ENCODE peak calls at places on chromosomes 3 and 15, in four cellular contexts. One of them, this sample, is unnamed.

GRCh38 chr15:70438776-70439175 is 324.6 kb downstream of the UACA start:
- DNase-seq in GM23338: no peak
- DNase-seq in MM.1S: no peak
- DNase-seq in mammary epithelial cell: no peak
- DNase-seq in this sample: no peak

GRCh38 chr15:61186905-61187865 is 41.9 kb downstream of the RORA start:
- DNase-seq in GM23338: no peak
- DNase-seq in MM.1S: no peak
- DNase-seq in mammary epithelial cell: no peak
- DNase-seq in this sample: no peak

GRCh38 chr3:59566481-59566975 is 516.7 kb upstream of the CFAP20DC start:
- DNase-seq in GM23338: no peak
- DNase-seq in MM.1S: no peak
- DNase-seq in mammary epithelial cell: peak
- DNase-seq in this sample: no peak

GRCh38 chr3:100412897-100413590 is 11.7 kb downstream of the LNP1 start:
- DNase-seq in GM23338: no peak
- DNase-seq in MM.1S: no peak
- DNase-seq in mammary epithelial cell: no peak
- DNase-seq in this sample: no peak

GRCh38 chr3:61589856-61590255 is 28.5 kb downstream of the PTPRG start:
- DNase-seq in GM23338: no peak
- DNase-seq in MM.1S: no peak
- DNase-seq in mammary epithelial cell: peak
- DNase-seq in this sample: peak

GRCh38 chr3:178263236-178263916 is 272.9 kb upstream of the KCNMB2 start:
- DNase-seq in GM23338: no peak
- DNase-seq in MM.1S: no peak
- DNase-seq in mammary epithelial cell: no peak
- DNase-seq in this sample: no peak

GRCh38 chr3:113436794-113437193 is 4.5 kb downstream of the CFAP44 start:
- DNase-seq in GM23338: peak
- DNase-seq in MM.1S: no peak
- DNase-seq in mammary epithelial cell: peak
- DNase-seq in this sample: peak

GRCh38 chr3:3134750-3135448 is 8.2 kb downstream of the TRNT1 start:
- DNase-seq in GM23338: no peak
- DNase-seq in MM.1S: no peak
- DNase-seq in mammary epithelial cell: peak
- DNase-seq in this sample: no peak

GRCh38 chr15:68352401-68353062 is 75.0 kb downstream of the FEM1B start:
- DNase-seq in GM23338: no peak
- DNase-seq in MM.1S: no peak
- DNase-seq in mammary epithelial cell: peak
- DNase-seq in this sample: peak

GRCh38 chr3:128681277-128681829 is 30.7 kb upstream of the RPN1 start:
- DNase-seq in GM23338: no peak
- DNase-seq in MM.1S: no peak
- DNase-seq in mammary epithelial cell: no peak
- DNase-seq in this sample: no peak

GRCh38 chr3:116815831-116816588 is 106.4 kb downstream of the TUSC7 start:
- DNase-seq in GM23338: no peak
- DNase-seq in MM.1S: no peak
- DNase-seq in mammary epithelial cell: no peak
- DNase-seq in this sample: no peak

GRCh38 chr3:95272791-95273190 is 1209.9 kb downstream of the NSUN3 start:
- DNase-seq in GM23338: no peak
- DNase-seq in MM.1S: no peak
- DNase-seq in mammary epithelial cell: no peak
- DNase-seq in this sample: no peak

GRCh38 chr3:68403741-68404140 is 528.6 kb downstream of the TAFA4 start:
- DNase-seq in GM23338: peak
- DNase-seq in MM.1S: no peak
- DNase-seq in mammary epithelial cell: no peak
- DNase-seq in this sample: no peak

GRCh38 chr3:24680214-24680967 is 185.7 kb upstream of the THRB start:
- DNase-seq in GM23338: peak
- DNase-seq in MM.1S: peak
- DNase-seq in mammary epithelial cell: peak
- DNase-seq in this sample: peak

GRCh38 chr15:58492661-58493397 is 61.0 kb downstream of the LIPC start:
- DNase-seq in GM23338: no peak
- DNase-seq in MM.1S: no peak
- DNase-seq in mammary epithelial cell: no peak
- DNase-seq in this sample: no peak

GRCh38 chr3:61725851-61726333 is 164.5 kb downstream of the PTPRG start:
- DNase-seq in GM23338: peak
- DNase-seq in MM.1S: no peak
- DNase-seq in mammary epithelial cell: peak
- DNase-seq in this sample: no peak

GRCh38 chr15:66842710-66843441 is 140.8 kb downstream of the SMAD6 start:
- DNase-seq in GM23338: peak
- DNase-seq in MM.1S: no peak
- DNase-seq in mammary epithelial cell: no peak
- DNase-seq in this sample: peak

GRCh38 chr3:195931582-195932273 is 23.4 kb upstream of the TNK2 start:
- DNase-seq in GM23338: no peak
- DNase-seq in MM.1S: no peak
- DNase-seq in mammary epithelial cell: no peak
- DNase-seq in this sample: no peak

GRCh38 chr3:43523454-43524053 is 98.3 kb downstream of the ANO10 start:
- DNase-seq in GM23338: no peak
- DNase-seq in MM.1S: no peak
- DNase-seq in mammary epithelial cell: peak
- DNase-seq in this sample: no peak

GRCh38 chr15:65101418-65101890 is 13.5 kb downstream of the UBAP1L start:
- DNase-seq in GM23338: peak
- DNase-seq in MM.1S: peak
- DNase-seq in mammary epithelial cell: peak
- DNase-seq in this sample: peak

DNA sequence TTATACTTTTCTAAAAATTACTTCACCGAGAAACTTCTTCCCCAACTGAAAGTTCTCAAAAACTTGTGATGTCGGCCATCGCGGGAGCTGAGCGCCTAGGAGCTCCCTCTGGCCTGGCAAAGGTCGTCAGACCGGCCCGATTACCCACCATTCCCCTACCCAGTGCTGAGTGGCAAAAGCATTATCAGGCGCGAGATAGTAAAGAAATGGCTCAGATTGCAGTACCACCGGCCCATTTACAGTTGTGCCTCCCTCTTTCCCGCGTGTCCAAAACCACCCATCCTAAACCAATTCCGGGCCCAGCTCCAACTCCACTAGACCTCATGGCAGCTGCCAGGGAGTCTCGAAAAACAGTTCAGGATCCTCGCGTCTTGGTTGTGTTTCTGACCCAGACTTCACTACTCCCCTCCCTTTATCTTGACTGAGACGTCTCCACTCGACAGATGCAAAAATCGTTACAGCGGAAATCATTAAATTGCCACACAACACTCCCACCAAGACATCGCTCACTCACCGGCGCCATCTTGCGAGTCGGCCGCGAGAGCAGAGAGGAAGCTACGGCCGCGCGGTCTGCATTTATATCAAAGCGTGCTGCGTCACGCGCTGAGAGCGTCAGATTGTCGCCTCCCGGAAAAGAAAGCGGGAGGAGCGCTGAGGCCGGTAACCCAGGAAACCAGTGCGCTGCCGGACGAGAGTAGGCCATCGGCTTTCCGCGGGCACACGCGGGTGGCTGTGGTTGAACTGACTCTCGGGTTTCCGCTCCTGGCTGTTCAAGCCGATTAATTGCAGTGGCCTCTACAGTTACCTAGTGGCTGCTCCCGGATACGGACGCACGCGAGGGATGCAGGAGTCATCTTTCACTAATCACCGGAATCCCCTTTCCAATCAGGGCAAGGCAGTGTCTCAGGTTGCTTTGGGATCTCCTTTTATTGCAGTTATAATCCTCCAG is at the start of gene RPL22L1:
- DNase-seq in GM23338: peak
- DNase-seq in MM.1S: peak
- DNase-seq in mammary epithelial cell: peak
- DNase-seq in this sample: peak
- TF ChIP-seq CTCF in GM23338: peak
- TF ChIP-seq CTCF in MM.1S: peak
- TF ChIP-seq CTCF in mammary epithelial cell: peak
- TF ChIP-seq CTCF in this sample: no peak

GRCh38 chr15:73320619-73321180 is 48.1 kb downstream of the HCN4 start:
- DNase-seq in GM23338: no peak
- DNase-seq in MM.1S: no peak
- DNase-seq in mammary epithelial cell: no peak
- DNase-seq in this sample: no peak
- H3K4me2 ChIP-seq in GM23338: no peak
- H3K4me2 ChIP-seq in MM.1S: no peak
- H3K4me2 ChIP-seq in mammary epithelial cell: no peak
- H3K4me2 ChIP-seq in this sample: no peak

DNA sequence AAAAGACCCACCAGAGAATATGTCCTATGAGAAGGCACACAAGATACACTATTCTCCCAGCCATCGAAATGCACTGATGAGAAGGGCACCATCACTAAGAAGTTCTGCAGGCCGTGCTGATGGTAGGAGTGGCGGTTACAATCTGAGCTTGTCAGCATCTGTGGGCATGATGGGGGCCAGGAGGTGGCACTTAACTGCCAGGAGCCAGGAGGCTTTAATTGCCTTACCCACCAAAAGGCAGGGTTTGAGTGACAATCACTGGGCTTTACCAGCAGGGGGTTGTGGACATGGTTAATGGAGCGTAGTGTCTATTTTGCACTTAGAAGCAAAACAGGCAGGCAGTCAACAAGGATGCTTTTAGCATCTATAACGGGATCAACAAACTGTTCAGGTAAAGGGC is 16.0 kb upstream of the SQOR start:
- DNase-seq in GM23338: no peak
- DNase-seq in MM.1S: no peak
- DNase-seq in mammary epithelial cell: no peak
- DNase-seq in this sample: no peak
- TF ChIP-seq CTCF in GM23338: no peak
- TF ChIP-seq CTCF in MM.1S: peak
- TF ChIP-seq CTCF in mammary epithelial cell: no peak
- TF ChIP-seq CTCF in this sample: peak

DNA sequence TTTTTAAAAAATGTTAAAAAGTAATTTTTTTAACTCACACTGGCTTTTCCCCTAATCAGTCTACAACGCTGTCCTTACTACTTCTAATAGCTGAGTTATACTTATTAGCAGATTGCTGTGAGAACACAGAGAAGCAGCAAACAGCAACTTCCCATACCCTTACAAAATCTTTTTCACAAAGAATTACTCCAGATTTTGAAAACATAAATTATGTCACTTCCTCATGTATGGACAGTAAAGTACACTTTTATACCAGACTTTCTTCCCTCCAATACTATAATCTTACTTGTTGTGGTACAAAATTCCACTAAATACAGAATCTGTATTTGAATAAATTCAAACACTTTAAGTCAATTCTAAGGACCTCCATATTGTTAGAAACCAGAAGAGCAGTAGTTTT is 2.1 kb downstream of the PHC3 start:
- DNase-seq in GM23338: no peak
- DNase-seq in MM.1S: no peak
- DNase-seq in mammary epithelial cell: no peak
- DNase-seq in this sample: no peak
- H3K4me2 ChIP-seq in GM23338: peak
- H3K4me2 ChIP-seq in MM.1S: peak
- H3K4me2 ChIP-seq in mammary epithelial cell: peak
- H3K4me2 ChIP-seq in this sample: peak

GRCh38 chr15:94282269-94283250 is 51.2 kb downstream of the MCTP2 start:
- DNase-seq in GM23338: no peak
- DNase-seq in MM.1S: no peak
- DNase-seq in mammary epithelial cell: no peak
- DNase-seq in this sample: no peak

GRCh38 chr15:94293411-94294402 is 62.3 kb downstream of the MCTP2 start:
- DNase-seq in GM23338: no peak
- DNase-seq in MM.1S: no peak
- DNase-seq in mammary epithelial cell: no peak
- DNase-seq in this sample: no peak

GRCh38 chr15:94286581-94286980 is 55.2 kb downstream of the MCTP2 start:
- DNase-seq in GM23338: no peak
- DNase-seq in MM.1S: peak
- DNase-seq in mammary epithelial cell: no peak
- DNase-seq in this sample: no peak

DNA sequence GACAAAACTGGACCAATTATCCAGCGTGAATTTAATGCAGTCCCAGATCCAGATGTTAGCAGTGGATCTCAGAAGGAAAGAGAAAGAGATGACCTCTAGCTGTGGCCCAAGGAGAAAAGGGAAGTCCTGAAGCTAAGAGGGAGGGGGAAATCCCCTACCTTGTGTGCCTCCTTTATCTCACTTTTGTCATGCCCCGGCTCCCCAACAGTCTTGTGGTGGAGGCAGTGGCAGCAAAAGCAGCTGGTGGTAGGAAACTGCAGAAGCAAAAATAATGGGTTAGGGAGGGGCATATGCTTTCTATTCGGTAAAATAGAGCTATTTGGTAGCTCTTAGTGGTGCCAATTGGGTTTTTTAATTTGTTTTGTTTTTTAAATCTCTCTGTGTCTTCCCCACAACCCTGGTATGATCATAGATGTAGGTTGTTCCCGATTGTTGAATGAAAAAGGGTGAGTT is 56.5 kb downstream of the MCTP2 start:
- DNase-seq in GM23338: peak
- DNase-seq in MM.1S: peak
- DNase-seq in mammary epithelial cell: no peak
- DNase-seq in this sample: no peak
- TF ChIP-seq CTCF in GM23338: no peak
- TF ChIP-seq CTCF in MM.1S: no peak
- TF ChIP-seq CTCF in mammary epithelial cell: no peak
- TF ChIP-seq CTCF in this sample: no peak

This sample was measured in PC-3.